ENCODE peak calls at places on chromosomes 7 and 10, in six cellular contexts. D, U, O, Q, E and H are unnamed samples.

GRCh38 chr7:136339464-136339863 is 362.3 kb upstream of the MTPN start:
- ATAC-seq in O (no peak), Q (no peak), E (no peak), U (no peak), D (no peak), H (no peak)

GRCh38 chr7:113392841-113393540 is 274.6 kb upstream of the SMIM30 start:
- ATAC-seq in U (no peak), Q (no peak), D (no peak), O (no peak), E (no peak), H (no peak)

GRCh38 chr10:62457196-62457595 is 83.0 kb downstream of the ZNF365 start:
- ATAC-seq in D (no peak), U (no peak), Q (no peak), O (no peak), E (no peak), H (no peak)

GRCh38 chr7:107721286-107721685 is 22.7 kb upstream of the CBLL1 start:
- ATAC-seq in E (no peak), U (no peak), O (no peak), D (no peak), Q (no peak), H (no peak)

GRCh38 chr7:149226840-149227494 is 12.5 kb upstream of the ZNF212 start:
- ATAC-seq in O (no peak), D (no peak), E (no peak), Q (no peak), U (peak), H (no peak)

GRCh38 chr7:137471128-137471527 is 127.6 kb upstream of the PTN start:
- ATAC-seq in E (no peak), Q (no peak), O (no peak), U (no peak), D (no peak), H (no peak)

GRCh38 chr10:118291122-118291521 is 51.0 kb downstream of the FAM204A start:
- ATAC-seq in D (no peak), Q (no peak), E (no peak), O (no peak), U (peak), H (no peak)

GRCh38 chr7:155237297-155237696 is 60.4 kb upstream of the INSIG1 start:
- ATAC-seq in U (no peak), E (no peak), D (no peak), Q (no peak), O (no peak), H (no peak)

GRCh38 chr10:102613286-102613685 is 31.0 kb upstream of the TRIM8 start:
- ATAC-seq in O (no peak), D (no peak), Q (no peak), E (no peak), U (no peak), H (no peak)

GRCh38 chr7:150722403-150723065 is 6.1 kb downstream of the GIMAP1 start:
- ATAC-seq in D (no peak), E (peak), U (no peak), O (no peak), Q (no peak), H (no peak)

GRCh38 chr10:43340619-43341018 is 30.8 kb upstream of the FXYD4 start:
- ATAC-seq in D (peak), O (peak), Q (peak), U (peak), E (no peak), H (no peak)

GRCh38 chr7:44286182-44286617 is 39.2 kb downstream of the CAMK2B start:
- ATAC-seq in D (no peak), Q (no peak), E (no peak), O (no peak), U (no peak), H (no peak)

GRCh38 chr10:132860527-132860926 is 74.6 kb upstream of the NKX6-2 start:
- ATAC-seq in E (no peak), Q (no peak), U (no peak), D (no peak), O (no peak), H (no peak)

GRCh38 chr10:133141144-133141962 is 18.7 kb upstream of the KNDC1 start:
- ATAC-seq in O (no peak), Q (no peak), E (no peak), D (no peak), U (no peak), H (no peak)

GRCh38 chr10:62426600-62426999 is 52.4 kb downstream of the ZNF365 start:
- ATAC-seq in E (no peak), D (no peak), U (no peak), O (peak), Q (no peak), H (no peak)

GRCh38 chr10:59905735-59906416 is 480 bp downstream of the CCDC6 start:
- ATAC-seq in D (no peak), Q (no peak), E (peak), O (no peak), U (peak), H (no peak)

GRCh38 chr7:155745737-155746136 is 66.5 kb downstream of the SHH start:
- ATAC-seq in U (no peak), E (no peak), D (no peak), Q (no peak), O (no peak), H (no peak)

GRCh38 chr7:151644554-151644953 is 124.9 kb upstream of the RHEB start:
- ATAC-seq in Q (no peak), O (no peak), U (no peak), E (no peak), D (no peak), H (no peak)

GRCh38 chr7:44609829-44610228 is 3.4 kb downstream of the OGDH start:
- ATAC-seq in U (no peak), E (no peak), O (no peak), Q (no peak), D (no peak), H (no peak)

GRCh38 chr10:91975438-91975837 is 51.9 kb downstream of the BTAF1 start:
- ATAC-seq in U (no peak), Q (no peak), O (no peak), E (no peak), D (peak), H (no peak)

GRCh38 chr7:47379629-47380324 is 202.1 kb downstream of the TNS3 start:
- ATAC-seq in E (peak), D (peak), Q (peak), O (peak), U (peak), H (peak)

GRCh38 chr7:133797818-133798485 is 329.2 kb upstream of the LRGUK start:
- ATAC-seq in U (no peak), O (no peak), D (peak), E (no peak), Q (no peak), H (no peak)

GRCh38 chr10:12703141-12703540 is 298.4 kb downstream of the CCDC3 start:
- ATAC-seq in E (no peak), Q (no peak), D (no peak), U (no peak), O (no peak), H (no peak)

GRCh38 chr7:43071604-43072003 is 40.8 kb upstream of the HECW1 start:
- ATAC-seq in E (no peak), Q (no peak), O (no peak), D (no peak), U (no peak), H (no peak)

GRCh38 chr10:96971324-96971723 is 139.2 kb downstream of the LCOR start:
- ATAC-seq in U (no peak), O (no peak), D (no peak), E (no peak), Q (no peak), H (no peak)

GRCh38 chr7:41175435-41175834 is 527.5 kb downstream of the INHBA start:
- ATAC-seq in E (no peak), U (no peak), O (no peak), Q (no peak), D (no peak), H (no peak)

GRCh38 chr7:131061818-131062217 is 265.9 kb upstream of the MKLN1 start:
- ATAC-seq in O (no peak), E (peak), Q (no peak), U (no peak), D (no peak), H (no peak)

GRCh38 chr7:70640266-70640833 is 491.6 kb upstream of the GALNT17 start:
- ATAC-seq in O (no peak), Q (no peak), U (no peak), E (no peak), D (peak), H (no peak)

GRCh38 chr7:117995850-117996650 is 122.8 kb upstream of the CTTNBP2 start:
- ATAC-seq in Q (no peak), U (peak), D (peak), E (no peak), O (no peak), H (no peak)

GRCh38 chr10:75402486-75403143 is 1.1 kb upstream of the ZNF503 start:
- ATAC-seq in O (peak), U (peak), D (peak), E (peak), Q (no peak), H (no peak)

GRCh38 chr10:92291610-92291859 is 568 bp downstream of the MARCHF5 start:
- ATAC-seq in D (no peak), Q (no peak), O (peak), U (no peak), E (peak), H (no peak)

GRCh38 chr7:45122975-45123860 is 11.7 kb upstream of the TBRG4 start:
- ATAC-seq in O (no peak), E (no peak), Q (no peak), U (no peak), D (no peak), H (peak)

GRCh38 chr10:119281581-119282071 is 74.3 kb downstream of the GRK5 start:
- ATAC-seq in E (peak), O (no peak), U (no peak), D (no peak), Q (no peak), H (peak)

GRCh38 chr7:46739378-46740234 is 818.5 kb upstream of the IGFBP3 start:
- ATAC-seq in E (no peak), O (no peak), U (no peak), Q (no peak), D (no peak), H (peak)

GRCh38 chr7:86913709-86914108 is 145.7 kb downstream of the ELAPOR2 start:
- ATAC-seq in O (no peak), Q (no peak), E (no peak), U (no peak), D (no peak), H (no peak)

GRCh38 chr10:69004821-69005220 is 16.2 kb downstream of the KIFBP start:
- ATAC-seq in O (no peak), D (no peak), Q (no peak), E (peak), U (no peak), H (no peak)

GRCh38 chr10:42367532-42368230 is 270.7 kb downstream of the ZNF33B start:
- ATAC-seq in O (no peak), D (peak), U (peak), Q (peak), E (peak), H (peak)

GRCh38 chr7:43537765-43538403 is 45.0 kb upstream of the STK17A start:
- ATAC-seq in U (no peak), Q (no peak), O (no peak), D (no peak), E (no peak), H (no peak)

DNA sequence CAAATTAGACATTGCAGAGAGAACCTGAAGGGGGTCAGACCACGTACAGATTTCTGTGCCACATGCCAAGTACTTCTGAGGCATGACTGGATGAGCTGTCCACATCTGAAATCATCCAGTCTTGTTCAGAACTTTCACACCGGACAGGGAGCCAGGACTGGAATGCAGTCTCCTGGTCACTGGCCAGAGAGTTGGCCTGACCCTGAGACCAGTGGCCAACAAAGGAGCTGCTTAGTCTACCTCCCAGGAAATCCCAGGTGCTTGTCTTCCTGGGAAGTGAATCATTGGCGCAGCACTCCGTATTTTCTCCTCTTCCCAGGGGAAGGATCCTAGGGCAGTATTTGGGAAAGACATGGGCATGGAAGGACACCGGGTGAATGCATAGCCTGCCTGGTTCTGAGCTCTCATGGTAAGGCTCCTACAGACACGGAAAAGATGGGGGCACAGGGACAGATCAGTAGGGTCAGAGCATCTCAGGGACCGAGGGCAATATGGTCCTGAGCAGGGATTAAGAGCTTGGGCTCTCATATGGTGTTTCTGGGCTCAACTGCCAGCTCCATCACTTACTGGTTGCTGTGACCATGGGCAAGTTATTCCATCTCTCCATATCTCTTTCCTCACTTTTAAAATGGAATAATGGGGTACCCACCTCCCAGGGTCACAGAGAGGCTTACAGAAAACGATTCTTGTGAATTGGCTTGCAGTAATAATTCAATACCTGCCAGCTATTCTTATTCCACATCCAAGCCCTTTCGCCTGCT is 1.3 kb upstream of the SCD start:
- ATAC-seq in Q (no peak), E (no peak), O (peak), D (no peak), U (peak), H (no peak)
- H3K27ac ChIP-seq in Q (no peak), E (no peak), O (peak), D (peak), U (peak), H (no peak)

DNA sequence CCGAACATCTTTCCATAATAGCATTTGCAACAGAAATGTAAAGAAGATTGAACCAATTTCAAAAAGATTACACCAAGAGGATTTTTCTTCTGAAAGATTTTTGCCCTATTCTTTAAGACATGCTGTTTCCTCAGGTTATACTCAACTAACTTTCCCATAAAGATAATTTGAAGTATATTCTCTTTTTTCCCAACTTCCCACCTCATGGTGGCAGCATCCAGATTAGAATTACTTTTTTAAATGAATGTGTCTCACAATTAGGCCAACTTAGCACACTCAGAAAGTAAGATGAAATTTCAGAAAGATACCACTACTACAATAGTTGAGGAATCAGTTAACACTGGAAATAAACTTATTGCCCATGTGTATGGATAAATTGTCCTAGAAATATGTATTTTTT is 178.2 kb upstream of the CSTF2T start:
- ATAC-seq in O (no peak), E (no peak), D (no peak), U (no peak), Q (no peak), H (no peak)
- TF ChIP-seq CTCF in O (no peak), E (no peak), D (no peak), U (no peak), Q (no peak), H (no peak)

GRCh38 chr10:20627085-20627484 is 270.0 kb downstream of the NEBL start:
- ATAC-seq in D (no peak), O (no peak), U (no peak), Q (no peak), E (no peak), H (no peak)

GRCh38 chr10:20627918-20628499 is 269.1 kb downstream of the NEBL start:
- ATAC-seq in U (no peak), E (peak), Q (no peak), O (no peak), D (no peak), H (no peak)

GRCh38 chr10:20624642-20625041 is 272.5 kb downstream of the NEBL start:
- ATAC-seq in E (no peak), O (no peak), Q (no peak), U (no peak), D (no peak), H (peak)

GRCh38 chr10:20623561-20623960 is 273.6 kb downstream of the NEBL start:
- ATAC-seq in E (peak), D (no peak), Q (no peak), U (no peak), O (no peak), H (no peak)

DNA sequence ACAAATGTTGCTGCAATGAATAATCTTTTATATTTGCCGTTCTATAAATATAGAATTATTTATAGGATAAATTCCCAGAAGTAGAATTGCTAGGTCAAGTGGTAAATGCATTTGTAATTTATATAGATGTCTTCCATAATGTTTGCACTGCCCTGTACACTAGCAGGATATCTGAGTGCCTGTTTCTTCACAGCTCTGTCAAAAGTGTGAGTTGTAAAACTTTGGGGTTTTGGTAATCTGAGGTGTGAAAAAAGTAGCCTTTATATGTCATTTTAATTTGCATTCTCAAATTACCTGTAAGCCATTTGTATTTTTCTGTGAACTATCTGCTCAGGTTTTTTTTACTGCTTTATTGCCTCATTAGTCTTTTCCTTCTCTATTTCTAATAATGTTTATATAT is 271.2 kb downstream of the NEBL start:
- ATAC-seq in Q (no peak), O (no peak), U (no peak), E (no peak), D (no peak), H (no peak)
- H3K27ac ChIP-seq in Q (no peak), O (no peak), U (no peak), E (no peak), D (no peak), H (no peak)

GRCh38 chr7:98531717-98532116 is 85.4 kb upstream of the NPTX2 start:
- ATAC-seq in Q (no peak), O (no peak), U (no peak), E (no peak), D (no peak), H (no peak)
- TF ChIP-seq CTCF in Q (no peak), O (no peak), U (no peak), E (no peak), D (no peak), H (no peak)

DNA sequence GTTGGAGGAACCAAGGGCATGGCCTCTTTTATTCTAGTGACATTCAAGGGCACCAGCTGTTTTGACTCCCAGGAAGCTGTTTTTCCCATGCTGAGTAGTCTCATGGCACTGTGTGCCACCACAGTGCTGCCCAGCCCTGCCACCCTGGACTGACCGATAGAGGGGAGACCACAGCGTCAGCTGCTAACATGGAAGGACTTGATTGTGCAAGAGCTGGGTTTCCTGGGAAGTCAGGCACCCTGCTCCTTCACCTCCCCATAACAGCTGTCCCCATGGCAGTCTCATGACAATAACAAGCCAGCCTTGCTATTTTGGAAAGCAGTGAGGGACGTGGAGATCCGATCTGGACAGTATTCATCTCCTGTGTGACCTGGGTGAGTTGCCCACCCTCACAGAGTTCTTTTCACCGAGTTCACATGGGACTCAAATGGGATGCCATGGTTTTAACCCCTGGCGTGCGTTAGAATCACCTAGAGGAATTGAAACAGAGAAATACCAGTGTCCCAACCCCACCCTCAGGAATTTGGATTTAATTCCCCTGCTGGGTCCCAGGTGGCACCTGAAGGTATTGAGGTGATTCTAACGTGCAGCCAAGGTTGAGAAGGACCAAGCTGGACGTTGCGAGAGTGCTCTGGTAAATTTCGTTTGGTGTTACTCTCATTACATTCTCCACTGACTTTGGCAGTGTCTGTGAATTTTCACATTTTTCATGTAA is 174.8 kb downstream of the CELF2 start:
- ATAC-seq in D (no peak), E (peak), Q (peak), O (no peak), U (no peak), H (peak)
- H3K27ac ChIP-seq in D (no peak), E (peak), Q (no peak), O (no peak), U (no peak), H (peak)

GRCh38 chr10:44513592-44513991 is 128.7 kb upstream of the CXCL12 start:
- ATAC-seq in U (no peak), Q (no peak), E (no peak), D (no peak), O (no peak), H (no peak)
- TF ChIP-seq CTCF in U (no peak), Q (no peak), E (no peak), D (no peak), O (no peak), H (no peak)

DNA sequence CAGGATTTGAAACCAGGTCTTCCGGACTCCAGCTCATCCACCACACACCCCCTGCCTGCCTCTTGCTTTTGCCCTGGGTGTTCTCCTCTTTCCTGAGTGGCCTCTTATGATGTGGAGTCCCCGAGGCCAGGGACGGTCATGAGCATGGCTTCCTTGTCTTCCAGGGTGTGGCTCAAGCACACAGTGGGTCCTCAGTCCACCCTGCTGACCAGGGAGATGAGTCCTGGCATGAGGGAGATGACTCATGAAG is 32.8 kb downstream of the DNAJB12 start:
- ATAC-seq in E (no peak), Q (no peak), O (no peak), D (no peak), U (no peak), H (no peak)
- H3K27ac ChIP-seq in E (no peak), Q (no peak), O (peak), D (peak), U (peak), H (no peak)